ENCODE peak calls at places on chromosomes 13 and 19, in six cellular contexts. J, D, A, K, I and M are unnamed samples.

GRCh38 chr13:114124921-114125320 is 7.5 kb downstream of the RASA3 start:
- DNase-seq in J (no peak), D (no peak), A (no peak), K (peak), I (peak), M (no peak)

GRCh38 chr19:57560049-57560491 is 407 bp upstream of the ZNF550 start:
- DNase-seq in J (no peak), D (no peak), A (no peak), K (peak), I (peak), M (no peak)

GRCh38 chr19:29576761-29577661 is 29.1 kb upstream of the POP4 start:
- DNase-seq in J (no peak), D (no peak), A (no peak), K (no peak), I (peak), M (no peak)

GRCh38 chr13:105806335-105806920 is 729.0 kb downstream of the EFNB2 start:
- DNase-seq in J (no peak), D (no peak), A (no peak), K (no peak), I (no peak), M (no peak)

GRCh38 chr19:4713384-4713951 is 10.2 kb downstream of the DPP9 start:
- DNase-seq in J (peak), D (no peak), A (no peak), K (peak), I (peak), M (no peak)

GRCh38 chr19:16168465-16169081 is 4.8 kb downstream of the CIB3 start:
- DNase-seq in J (no peak), D (peak), A (no peak), K (peak), I (peak), M (no peak)

GRCh38 chr19:29666634-29667389 is 1.6 kb downstream of the PLEKHF1 start:
- DNase-seq in J (no peak), D (no peak), A (no peak), K (peak), I (peak), M (peak)

GRCh38 chr19:1718382-1719315 is 34.7 kb upstream of the ONECUT3 start:
- DNase-seq in J (no peak), D (peak), A (no peak), K (no peak), I (no peak), M (no peak)

GRCh38 chr19:3607398-3608078 is 863 bp upstream of the TBXA2R start:
- DNase-seq in J (no peak), D (peak), A (no peak), K (peak), I (peak), M (no peak)

GRCh38 chr13:30196025-30196424 is 111.3 kb downstream of the KATNAL1 start:
- DNase-seq in J (no peak), D (no peak), A (no peak), K (peak), I (no peak), M (no peak)

GRCh38 chr19:54422136-54422535 is 6.9 kb downstream of the TTYH1 start:
- DNase-seq in J (no peak), D (peak), A (no peak), K (no peak), I (no peak), M (no peak)

GRCh38 chr13:37645181-37645580 is 46.6 kb upstream of the POSTN start:
- DNase-seq in J (no peak), D (no peak), A (no peak), K (no peak), I (no peak), M (no peak)

GRCh38 chr13:72150502-72150901 is 283.5 kb upstream of the DACH1 start:
- DNase-seq in J (no peak), D (no peak), A (no peak), K (no peak), I (no peak), M (no peak)

GRCh38 chr19:17902701-17903100 is 30.1 kb upstream of the CCDC124 start:
- DNase-seq in J (no peak), D (no peak), A (no peak), K (peak), I (peak), M (no peak)

GRCh38 chr19:5691205-5691929 is 1.3 kb downstream of the RPL36 start:
- DNase-seq in J (peak), D (peak), A (no peak), K (peak), I (peak), M (no peak)

GRCh38 chr19:39405930-39406655 is 554 bp upstream of the ZFP36 start:
- DNase-seq in J (no peak), D (no peak), A (peak), K (no peak), I (no peak), M (no peak)

GRCh38 chr19:47253467-47253881 is 2.9 kb upstream of the CCDC9 start:
- DNase-seq in J (peak), D (no peak), A (no peak), K (peak), I (peak), M (no peak)

GRCh38 chr19:50565984-50566903 is 2.0 kb downstream of the LRRC4B start:
- DNase-seq in J (no peak), D (no peak), A (no peak), K (no peak), I (no peak), M (no peak)

GRCh38 chr19:53991224-53992113 is at the start of gene CACNG6:
- DNase-seq in J (peak), D (no peak), A (no peak), K (peak), I (peak), M (peak)

GRCh38 chr13:112740502-112741131 is 50.8 kb downstream of the ATP11A start:
- DNase-seq in J (no peak), D (peak), A (no peak), K (peak), I (peak), M (no peak)

GRCh38 chr13:83691966-83692365 is 190.3 kb downstream of the SLITRK1 start:
- DNase-seq in J (no peak), D (no peak), A (no peak), K (no peak), I (peak), M (no peak)

GRCh38 chr19:2744113-2744512 is 4.3 kb upstream of the SLC39A3 start:
- DNase-seq in J (no peak), D (no peak), A (no peak), K (no peak), I (no peak), M (no peak)

GRCh38 chr13:101018720-101019119 is 344.1 kb upstream of the TMTC4 start:
- DNase-seq in J (peak), D (no peak), A (no peak), K (no peak), I (peak), M (no peak)

GRCh38 chr19:33274663-33275558 is 27.4 kb downstream of the CEBPA start:
- DNase-seq in J (no peak), D (no peak), A (no peak), K (no peak), I (no peak), M (no peak)

GRCh38 chr19:39970424-39970673 is 616 bp upstream of the PSMC4 start:
- DNase-seq in J (no peak), D (no peak), A (no peak), K (no peak), I (no peak), M (no peak)

GRCh38 chr13:85755123-85755522 is 44.1 kb downstream of the SLITRK6 start:
- DNase-seq in J (no peak), D (no peak), A (no peak), K (no peak), I (peak), M (no peak)

GRCh38 chr19:3175761-3176714 is 2.5 kb upstream of the S1PR4 start:
- DNase-seq in J (peak), D (no peak), A (no peak), K (peak), I (peak), M (no peak)

GRCh38 chr19:35164418-35164817 is 9.9 kb downstream of the FXYD5 start:
- DNase-seq in J (no peak), D (no peak), A (no peak), K (no peak), I (no peak), M (no peak)

GRCh38 chr19:55379161-55379560 is 2.5 kb downstream of the TMEM190 start:
- DNase-seq in J (no peak), D (no peak), A (no peak), K (no peak), I (no peak), M (no peak)

GRCh38 chr19:37691881-37692504 is 27.6 kb downstream of the ZNF607 start:
- DNase-seq in J (no peak), D (peak), A (peak), K (peak), I (peak), M (peak)

GRCh38 chr19:38990949-38991697 is 15.6 kb upstream of the FBXO17 start:
- DNase-seq in J (peak), D (no peak), A (no peak), K (peak), I (peak), M (no peak)

GRCh38 chr19:44863990-44864389 is 17.9 kb downstream of the NECTIN2 start:
- DNase-seq in J (no peak), D (no peak), A (no peak), K (no peak), I (no peak), M (no peak)

GRCh38 chr13:109412232-109412935 is 374.0 kb downstream of the IRS2 start:
- DNase-seq in J (peak), D (no peak), A (no peak), K (peak), I (no peak), M (peak)

GRCh38 chr19:8145969-8146368 is 3.4 kb downstream of the FBN3 start:
- DNase-seq in J (peak), D (peak), A (no peak), K (no peak), I (no peak), M (no peak)

GRCh38 chr19:8146877-8147575 is 2.4 kb downstream of the FBN3 start:
- DNase-seq in J (no peak), D (no peak), A (no peak), K (no peak), I (no peak), M (no peak)

GRCh38 chr19:8144273-8144672 is 5.1 kb downstream of the FBN3 start:
- DNase-seq in J (no peak), D (no peak), A (no peak), K (no peak), I (no peak), M (no peak)

GRCh38 chr19:8141726-8142524 is 7.5 kb downstream of the FBN3 start:
- DNase-seq in J (no peak), D (no peak), A (no peak), K (no peak), I (no peak), M (no peak)

GRCh38 chr19:8143041-8143440 is 6.4 kb downstream of the FBN3 start:
- DNase-seq in J (no peak), D (no peak), A (no peak), K (no peak), I (no peak), M (no peak)
- TF ChIP-seq CTCF in J (no peak), D (no peak), A (no peak), K (no peak), I (no peak), M (no peak)

DNA sequence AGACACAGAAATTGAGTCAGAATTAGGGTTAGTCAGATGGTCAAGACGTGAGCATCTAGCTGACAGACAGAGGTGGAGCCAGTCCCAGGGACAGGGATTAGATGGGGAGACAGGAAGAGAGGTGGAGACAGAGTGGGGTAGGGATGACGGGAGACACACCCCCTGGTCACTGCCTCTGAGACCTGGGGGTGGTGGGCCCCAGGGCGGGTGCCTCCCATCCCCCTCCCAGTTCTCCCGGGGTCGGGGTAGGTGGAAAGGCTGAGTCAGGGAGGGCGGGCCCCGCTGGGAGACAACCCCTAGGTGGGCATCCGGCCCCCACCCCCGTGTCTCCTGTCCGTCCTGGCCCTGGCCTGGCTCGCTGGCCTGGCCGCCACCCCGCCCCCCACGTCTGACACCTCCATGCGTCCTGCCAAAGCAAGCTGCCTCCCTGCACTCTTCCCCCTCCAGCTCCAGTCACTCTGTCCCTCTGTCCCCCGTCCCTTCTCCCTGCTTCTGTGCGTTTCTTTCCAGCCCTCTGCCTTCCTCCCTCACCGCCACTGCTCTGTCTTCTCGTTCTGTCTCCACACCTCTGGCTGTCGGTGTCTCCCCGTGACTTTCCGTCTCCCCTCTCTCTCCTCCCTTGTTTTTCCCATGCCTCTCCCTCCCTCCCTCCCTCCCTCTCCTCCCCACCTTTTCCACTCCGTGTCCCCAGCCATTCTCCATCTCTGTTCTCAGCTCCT is 15.1 kb downstream of the CCDC97 start:
- DNase-seq in J (peak), D (peak), A (peak), K (peak), I (peak), M (peak)
- TF ChIP-seq CTCF in J (no peak), D (no peak), A (no peak), K (no peak), I (no peak), M (no peak)

GRCh38 chr13:98447881-98448641 is 128.8 kb downstream of the STK24 start:
- DNase-seq in J (peak), D (peak), A (no peak), K (peak), I (no peak), M (peak)
- TF ChIP-seq CTCF in J (peak), D (peak), A (no peak), K (peak), I (peak), M (peak)

GRCh38 chr13:81171065-81171647 is 830.2 kb upstream of the SPRY2 start:
- DNase-seq in J (peak), D (peak), A (no peak), K (peak), I (peak), M (no peak)
- TF ChIP-seq CTCF in J (peak), D (no peak), A (no peak), K (peak), I (peak), M (peak)

DNA sequence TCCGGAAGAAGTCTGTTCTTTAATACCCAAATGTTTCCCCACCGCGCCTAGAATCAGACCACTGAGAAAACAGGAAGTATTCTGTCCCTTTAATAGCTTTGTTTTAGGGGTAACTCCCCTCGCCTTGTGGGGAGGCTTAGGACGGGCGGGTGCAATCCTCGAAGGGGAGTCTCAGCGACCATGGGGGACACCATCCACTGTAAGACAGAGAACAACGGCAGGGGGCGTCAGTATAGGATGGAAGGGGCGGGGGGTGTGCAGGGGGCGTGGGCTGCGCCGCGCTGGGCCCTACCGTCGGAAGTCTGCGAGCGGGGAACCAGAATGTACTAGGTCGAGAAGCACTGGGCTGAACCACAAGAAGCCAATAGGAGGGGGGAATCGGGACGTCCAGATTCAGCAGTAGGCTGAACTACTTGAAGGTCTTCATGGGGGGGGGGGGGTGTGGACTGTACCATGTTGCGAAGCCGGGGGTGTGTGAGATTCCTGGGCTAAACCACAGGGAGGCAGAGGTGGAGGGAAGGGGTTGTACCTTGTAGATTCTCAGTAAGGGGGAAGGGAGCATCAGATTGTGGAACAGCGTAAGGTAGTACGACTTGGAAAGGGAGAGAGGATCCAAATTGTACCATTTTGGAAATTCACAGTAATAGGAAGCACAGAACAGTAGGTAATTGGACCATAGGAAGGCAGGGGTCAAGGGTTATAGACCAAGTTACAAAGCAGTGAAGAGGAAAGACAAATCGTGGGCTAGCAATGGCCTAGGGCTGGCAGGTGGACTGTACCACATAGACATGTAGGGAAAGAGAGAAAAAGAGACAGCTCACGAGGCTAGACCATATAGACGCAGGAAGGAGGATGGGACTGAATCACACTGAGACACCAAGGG is 1.0 kb upstream of the DBP start:
- DNase-seq in J (peak), D (peak), A (no peak), K (peak), I (peak), M (peak)
- TF ChIP-seq CTCF in J (no peak), D (peak), A (no peak), K (no peak), I (no peak), M (no peak)

GRCh38 chr13:50125306-50125555 is 110.0 kb downstream of the KCNRG start:
- DNase-seq in J (no peak), D (no peak), A (no peak), K (no peak), I (no peak), M (no peak)

GRCh38 chr13:50123002-50123401 is 107.8 kb downstream of the KCNRG start:
- DNase-seq in J (no peak), D (no peak), A (no peak), K (no peak), I (no peak), M (no peak)

GRCh38 chr13:50124536-50125305 is 109.5 kb downstream of the KCNRG start:
- DNase-seq in J (peak), D (peak), A (peak), K (peak), I (peak), M (peak)

GRCh38 chr13:50123515-50123861 is 108.2 kb downstream of the KCNRG start:
- DNase-seq in J (no peak), D (no peak), A (no peak), K (no peak), I (no peak), M (no peak)

DNA sequence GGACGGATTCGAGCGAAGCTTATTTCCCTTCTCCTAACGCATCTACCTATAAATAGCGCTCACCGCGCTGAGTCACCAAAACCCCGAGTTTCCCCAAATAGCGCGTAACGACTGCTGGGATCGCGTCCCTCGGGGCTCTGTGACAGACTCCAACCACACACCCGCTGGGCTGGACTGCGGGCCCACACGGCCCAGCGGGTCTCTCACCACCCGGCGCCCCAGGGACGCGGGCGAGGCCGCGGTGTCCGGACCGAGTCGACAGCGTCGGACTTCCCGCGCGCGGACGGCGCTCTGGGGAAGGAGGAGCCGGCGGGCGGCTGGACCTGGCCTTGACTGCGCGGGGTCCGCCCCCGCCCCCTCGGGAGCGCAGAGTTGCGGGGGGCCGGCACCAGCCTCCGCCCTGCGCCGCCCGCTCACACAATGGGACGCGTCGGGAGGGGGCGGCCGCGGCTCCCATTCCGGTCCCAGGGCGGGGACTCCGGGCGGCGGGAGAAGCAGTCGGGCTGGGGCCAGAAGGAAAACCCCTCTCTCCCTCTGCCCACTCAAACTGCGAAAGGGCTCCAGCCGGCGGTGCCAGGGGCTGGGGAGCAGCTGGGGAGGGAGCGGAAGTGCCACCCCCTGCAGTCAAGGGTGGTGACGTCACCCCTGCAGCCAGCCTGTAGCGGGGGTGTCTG is 108.8 kb downstream of the KCNRG start:
- DNase-seq in J (peak), D (peak), A (peak), K (peak), I (peak), M (peak)
- TF ChIP-seq CTCF in J (no peak), D (no peak), A (no peak), K (no peak), I (peak), M (no peak)